ENCODE peak calls at places on chromosome 16, in eight cellular contexts. Z is left lung, K is AG04450, U is AG10803, O is sigmoid colon, T is ovary, N is kidney epithelial cell, X is SK-N-SH. R is an unnamed sample.

GRCh38 chr16:50313596-50314483 is 47.5 kb downstream of the ADCY7 start:
- DNase-seq in Z (peak; percentile 90), K (no peak), U (peak; percentile 83), O (peak; percentile 76), T (peak; percentile 51), N (no peak), X (no peak), R (peak; percentile 76)

GRCh38 chr16:67071476-67072048 is 38.2 kb upstream of the PHAF1 start:
- DNase-seq in Z (no peak), K (no peak), U (peak; percentile 13), O (no peak), T (no peak), N (no peak), X (no peak), R (no peak)

GRCh38 chr16:89256651-89257254 is 39.2 kb downstream of the ZNF778 start:
- DNase-seq in Z (peak; percentile 92), K (no peak), U (peak; percentile 40), O (peak; percentile 75), T (peak; percentile 59), N (no peak), X (peak; percentile 30), R (peak; percentile 65)

GRCh38 chr16:65579050-65579449 is 457.2 kb upstream of the CDH11 start:
- DNase-seq in Z (no peak), K (no peak), U (peak; percentile 7), O (no peak), T (no peak), N (no peak), X (no peak), R (no peak)

GRCh38 chr16:10867199-10867598 is 9.8 kb upstream of the CIITA start:
- DNase-seq in Z (no peak), K (no peak), U (no peak), O (no peak), T (no peak), N (no peak), X (no peak), R (no peak)

GRCh38 chr16:50040028-50040427 is 15.0 kb downstream of the CNEP1R1 start:
- DNase-seq in Z (no peak), K (no peak), U (no peak), O (no peak), T (no peak), N (no peak), X (no peak), R (no peak)

GRCh38 chr16:75687361-75687760 is 10.6 kb upstream of the CPHXL2 start:
- DNase-seq in Z (no peak), K (no peak), U (no peak), O (no peak), T (no peak), N (no peak), X (no peak), R (no peak)

GRCh38 chr16:20674684-20675487 is 22.6 kb downstream of the ACSM1 start:
- DNase-seq in Z (no peak), K (no peak), U (no peak), O (no peak), T (peak; percentile 57), N (no peak), X (no peak), R (no peak)

GRCh38 chr16:54932737-54933254 is 2.1 kb downstream of the IRX5 start:
- DNase-seq in Z (peak; percentile 69), K (no peak), U (no peak), O (no peak), T (no peak), N (no peak), X (no peak), R (no peak)

GRCh38 chr16:84307209-84307954 is 12.7 kb downstream of the WFDC1 start:
- DNase-seq in Z (no peak), K (no peak), U (no peak), O (no peak), T (no peak), N (no peak), X (no peak), R (no peak)

GRCh38 chr16:49330562-49331201 is 42.9 kb upstream of the C16orf78 start:
- DNase-seq in Z (no peak), K (no peak), U (no peak), O (no peak), T (no peak), N (no peak), X (no peak), R (no peak)

GRCh38 chr16:69890891-69891282 is 60.2 kb upstream of the CLEC18A start:
- DNase-seq in Z (no peak), K (no peak), U (no peak), O (peak; percentile 72), T (no peak), N (no peak), X (no peak), R (no peak)

DNA sequence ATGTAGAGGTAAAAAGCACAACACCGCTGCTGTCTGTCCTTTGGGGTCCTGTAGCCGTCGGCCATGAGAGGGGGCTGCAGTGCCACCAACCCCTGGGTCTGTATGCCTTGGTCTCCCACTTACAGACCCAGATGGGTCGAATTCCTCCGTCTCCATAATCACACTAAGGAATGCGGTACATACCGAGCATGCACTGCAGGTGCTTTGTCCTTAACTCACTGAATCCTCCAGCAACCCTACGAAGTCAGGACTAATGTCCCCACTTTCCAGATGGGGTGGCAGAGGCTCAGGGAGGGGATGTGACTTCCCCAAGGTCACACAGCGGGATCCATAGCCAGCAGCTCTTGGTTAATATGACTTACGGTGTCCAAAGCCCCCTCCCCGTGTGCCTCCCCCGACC is 219.9 kb upstream of the CIBAR2 start:
- DNase-seq in Z (no peak), K (no peak), U (no peak), O (no peak), T (no peak), N (no peak), X (no peak), R (no peak)
- TF ChIP-seq CTCF in Z (no peak), K (no peak), U (no peak), O (no peak), T (no peak), N (no peak), X (no peak), R (no peak)

DNA sequence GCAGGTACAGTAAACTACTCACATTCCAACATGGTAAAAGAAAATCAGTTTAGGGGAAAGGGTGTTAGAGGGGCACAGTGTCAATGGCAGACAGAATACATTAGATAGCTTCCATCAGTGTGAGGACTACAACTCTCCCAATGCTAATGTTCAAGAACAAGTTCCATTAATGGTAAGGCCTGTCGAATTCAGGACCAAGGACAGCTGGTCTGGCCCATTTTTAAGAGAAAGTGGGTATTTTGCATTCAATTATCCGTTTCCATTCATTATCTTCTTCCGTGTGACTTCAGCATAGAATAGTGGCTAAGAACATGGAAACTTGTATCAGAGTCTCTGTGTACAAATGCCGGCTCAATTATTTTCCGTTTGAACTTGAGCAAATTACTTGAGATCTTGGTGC is 98.4 kb downstream of the XYLT1 start:
- DNase-seq in Z (no peak), K (no peak), U (peak; percentile 25), O (no peak), T (no peak), N (no peak), X (no peak), R (no peak)
- H3K4me3 ChIP-seq in Z (no peak overlapping the region), K (no peak overlapping the region), U (no peak overlapping the region), O (no peak overlapping the region), T (no peak overlapping the region), N (no peak overlapping the region), X (no peak overlapping the region), R (no peak overlapping the region)

GRCh38 chr16:68227183-68227793 is 8.6 kb downstream of the ESRP2 start:
- DNase-seq in Z (no peak), K (no peak), U (no peak), O (peak; percentile 36), T (no peak), N (no peak), X (peak; percentile 41), R (no peak)

GRCh38 chr16:68228652-68229051 is 7.3 kb downstream of the ESRP2 start:
- DNase-seq in Z (no peak), K (no peak), U (no peak), O (no peak), T (no peak), N (no peak), X (no peak), R (no peak)

GRCh38 chr16:68229431-68230175 is 6.3 kb downstream of the ESRP2 start:
- DNase-seq in Z (no peak), K (peak; percentile 29), U (peak; percentile 79), O (peak; percentile 70), T (no peak), N (no peak), X (peak; percentile 69), R (peak; percentile 65)

GRCh38 chr16:68230176-68230571 is 5.8 kb downstream of the ESRP2 start:
- DNase-seq in Z (no peak), K (no peak), U (no peak), O (peak; percentile 59), T (no peak), N (no peak), X (no peak), R (no peak)

DNA sequence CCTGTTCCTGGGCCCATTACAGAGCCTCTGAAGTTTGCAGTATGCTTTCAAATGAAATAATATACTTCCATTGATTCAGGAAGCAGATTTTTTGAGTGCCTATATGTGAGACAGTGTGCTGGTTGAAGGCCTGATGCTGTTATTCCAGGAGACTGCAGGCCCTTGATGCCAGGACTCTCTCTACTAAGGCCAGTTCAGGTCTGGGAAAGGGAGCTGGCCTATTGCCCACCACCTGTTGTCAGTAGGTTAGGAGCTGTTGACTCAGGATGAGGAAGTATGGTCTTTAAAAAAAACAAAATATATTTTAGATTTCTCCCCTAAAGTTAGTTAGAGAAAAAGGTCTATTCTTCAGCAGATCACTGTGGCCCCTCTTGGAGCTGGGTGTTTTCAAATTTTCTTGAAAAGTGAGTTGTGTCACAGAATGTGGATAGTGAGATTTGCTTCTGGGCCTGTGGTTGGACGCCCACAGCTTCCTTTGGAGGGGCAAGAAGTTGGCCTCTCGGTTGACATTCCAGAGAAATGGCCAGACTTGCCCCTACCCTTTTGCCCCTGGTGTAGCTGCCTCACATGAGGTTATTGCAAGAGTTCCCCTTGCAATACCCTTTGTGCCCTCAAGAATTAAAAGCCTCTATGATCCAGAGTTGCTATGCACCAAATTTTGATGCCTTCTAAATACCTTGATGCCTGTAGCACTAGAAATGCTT is 7.9 kb downstream of the ESRP2 start:
- DNase-seq in Z (no peak), K (no peak), U (no peak), O (peak; percentile 64), T (no peak), N (no peak), X (no peak), R (no peak)
- TF ChIP-seq CTCF in Z (no peak), K (no peak), U (no peak), O (no peak), T (no peak), N (no peak), X (no peak), R (no peak)

GRCh38 chr16:15854061-15854460 is 2.8 kb downstream of the MYH11 start:
- DNase-seq in Z (no peak), K (no peak), U (no peak), O (no peak), T (no peak), N (no peak), X (no peak), R (no peak)

GRCh38 chr16:15856901-15857778 is at the start of gene MYH11:
- DNase-seq in Z (no peak), K (no peak), U (no peak), O (peak; percentile 91), T (peak; percentile 73), N (no peak), X (peak; percentile 56), R (no peak)

GRCh38 chr16:15856217-15856616 is 611 bp downstream of the MYH11 start:
- DNase-seq in Z (no peak), K (no peak), U (no peak), O (no peak), T (no peak), N (no peak), X (no peak), R (no peak)

GRCh38 chr16:15855704-15856003 is 1.2 kb downstream of the MYH11 start:
- DNase-seq in Z (no peak), K (no peak), U (no peak), O (no peak), T (no peak), N (no peak), X (no peak), R (no peak)

GRCh38 chr16:15854906-15855703 is 1.7 kb downstream of the MYH11 start:
- DNase-seq in Z (no peak), K (no peak), U (no peak), O (peak; percentile 86), T (peak; percentile 52), N (no peak), X (no peak), R (no peak)
- H3K4me3 ChIP-seq in Z (no peak overlapping the region), K (no peak overlapping the region), U (no peak overlapping the region), O (peak overlapping the region; percentile 67), T (peak overlapping the region; percentile 47), N (no peak overlapping the region), X (no peak overlapping the region), R (no peak overlapping the region)

R was measured in fibroblast of mammary gland.